ENCODE peak calls at places on chromosome 22, in four cellular contexts. K is upper lobe of right lung, T is HCT116, F is esophagus squamous epithelium. N is an unnamed sample.

GRCh38 chr22:20131856-20132685 is 467 bp downstream of the ZDHHC8 start:
- DNase-seq in K (peak; percentile 86), T (no peak), F (no peak), N (no peak)

GRCh38 chr22:29647954-29648737 is 44.7 kb downstream of the NF2 start:
- DNase-seq in K (no peak), T (no peak), F (no peak), N (no peak)

GRCh38 chr22:49307870-49308269 is 519.8 kb downstream of the BRD1 start:
- DNase-seq in K (peak; percentile 50), T (no peak), F (no peak), N (no peak)

GRCh38 chr22:47914481-47915097 is 1152.1 kb downstream of the TBC1D22A start:
- DNase-seq in K (no peak), T (no peak), F (no peak), N (no peak)

GRCh38 chr22:44585559-44586121 is 87.6 kb upstream of the RTL6 start:
- DNase-seq in K (peak; percentile 42), T (no peak), F (no peak), N (no peak)

GRCh38 chr22:23652711-23653110 is 20.6 kb upstream of the DRICH1 start:
- DNase-seq in K (no peak), T (no peak), F (no peak), N (no peak)

GRCh38 chr22:45680932-45681700 is 9.5 kb downstream of the ATXN10 start:
- DNase-seq in K (no peak), T (no peak), F (no peak), N (no peak)

GRCh38 chr22:46652930-46653331 is 32.7 kb downstream of the GRAMD4 start:
- DNase-seq in K (no peak), T (no peak), F (no peak), N (no peak)

GRCh38 chr22:49152930-49153770 is 674.5 kb downstream of the BRD1 start:
- DNase-seq in K (no peak), T (no peak), F (no peak), N (no peak)

GRCh38 chr22:28986366-28986765 is 75.3 kb downstream of the C22orf31 start:
- DNase-seq in K (no peak), T (no peak), F (no peak), N (no peak)

GRCh38 chr22:42303304-42304020 is 33.0 kb upstream of the TCF20 start:
- DNase-seq in K (no peak), T (no peak), F (no peak), N (no peak)

GRCh38 chr22:20616451-20617043 is 109.1 kb downstream of the MED15 start:
- DNase-seq in K (no peak), T (no peak), F (no peak), N (no peak)

GRCh38 chr22:47294222-47294532 is 531.7 kb downstream of the TBC1D22A start:
- DNase-seq in K (no peak), T (no peak), F (no peak), N (no peak)

GRCh38 chr22:45757068-45757467 is 85.4 kb downstream of the ATXN10 start:
- DNase-seq in K (no peak), T (no peak), F (no peak), N (no peak)

GRCh38 chr22:47012589-47013365 is 250.3 kb downstream of the TBC1D22A start:
- DNase-seq in K (peak; percentile 66), T (no peak), F (no peak), N (no peak)

GRCh38 chr22:26608129-26608528 is 9.7 kb downstream of the CRYBB1 start:
- DNase-seq in K (no peak), T (no peak), F (no peak), N (no peak)

GRCh38 chr22:26550498-26551033 is 38.3 kb upstream of the TFIP11 start:
- DNase-seq in K (peak; percentile 86), T (no peak), F (no peak), N (no peak)

GRCh38 chr22:26320469-26320868 is 108.6 kb upstream of the ASPHD2 start:
- DNase-seq in K (no peak), T (no peak), F (no peak), N (no peak)

GRCh38 chr22:31122532-31123291 is at the start of gene INPP5J:
- DNase-seq in K (peak; percentile 74), T (peak; percentile 44), F (no peak), N (no peak)

GRCh38 chr22:49965291-49966040 is 4.9 kb downstream of the PIM3 start:
- DNase-seq in K (peak; percentile 68), T (no peak), F (no peak), N (no peak)

GRCh38 chr22:20569059-20570058 is 61.9 kb downstream of the MED15 start:
- DNase-seq in K (peak; percentile 93), T (peak; percentile 78), F (no peak), N (no peak)

GRCh38 chr22:30397656-30398635 is 1.1 kb downstream of the SEC14L2 start:
- DNase-seq in K (no peak), T (no peak), F (no peak), N (no peak)

GRCh38 chr22:41504397-41504796 is 35.5 kb downstream of the ACO2 start:
- DNase-seq in K (no peak), T (no peak), F (no peak), N (no peak)

GRCh38 chr22:42686756-42687491 is 33.7 kb downstream of the A4GALT start:
- DNase-seq in K (no peak), T (no peak), F (no peak), N (no peak)

GRCh38 chr22:50526849-50527801 is 1.7 kb upstream of the SCO2 start:
- DNase-seq in K (peak; percentile 86), T (no peak), F (no peak), N (no peak)

GRCh38 chr22:45039206-45039605 is 29.4 kb upstream of the PHF21B start:
- DNase-seq in K (no peak), T (no peak), F (no peak), N (no peak)

GRCh38 chr22:38952382-38952993 is 4.9 kb upstream of the APOBEC3A start:
- DNase-seq in K (no peak), T (no peak), F (no peak), N (no peak)

GRCh38 chr22:38951734-38952133 is 5.7 kb upstream of the APOBEC3A start:
- DNase-seq in K (no peak), T (no peak), F (no peak), N (no peak)

GRCh38 chr22:38949889-38950405 is 7.5 kb upstream of the APOBEC3A start:
- DNase-seq in K (no peak), T (no peak), F (no peak), N (no peak)

GRCh38 chr22:38948181-38948940 is 9.0 kb upstream of the APOBEC3A start:
- DNase-seq in K (no peak), T (no peak), F (no peak), N (no peak)

DNA sequence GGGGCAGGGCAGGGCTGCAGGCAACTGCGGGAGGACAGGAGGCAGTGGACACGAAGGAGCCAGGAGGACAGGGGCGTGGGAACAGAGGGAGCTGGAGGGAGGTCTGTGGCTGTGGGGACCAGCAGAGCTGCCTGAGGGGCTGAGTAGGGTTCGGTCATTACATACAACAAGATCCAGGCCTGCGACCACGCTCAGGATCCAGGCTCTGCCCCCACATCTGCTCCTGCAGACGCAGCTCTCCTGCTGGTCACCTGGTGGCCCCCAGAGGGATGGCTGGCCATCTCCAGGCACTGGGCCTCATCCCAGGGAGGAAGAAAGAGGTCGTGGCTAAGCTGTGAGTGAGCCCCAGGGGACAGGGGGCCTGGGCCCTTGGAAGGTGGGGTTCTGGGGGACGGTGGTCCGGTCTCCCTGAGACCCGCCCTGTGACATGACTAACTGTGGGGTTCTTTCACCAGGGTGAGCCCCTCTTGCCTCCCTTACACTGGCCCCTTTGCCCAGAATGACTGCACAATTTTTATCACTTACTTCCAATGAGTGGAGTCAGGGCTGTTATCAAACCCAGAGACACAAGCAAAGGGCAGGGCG is 6.8 kb upstream of the APOBEC3A start:
- DNase-seq in K (no peak), T (no peak), F (no peak), N (no peak)
- TF ChIP-seq CTCF in K (no peak), T (no peak), F (no peak), N (no peak)

GRCh38 chr22:36356708-36357694 is 30.8 kb downstream of the MYH9 start:
- DNase-seq in K (no peak), T (no peak), F (no peak), N (no peak)
- H3K4me3 ChIP-seq in K (peak overlapping the region; percentile 16), T (no peak overlapping the region), F (no peak overlapping the region), N (peak overlapping the region; percentile 0)

GRCh38 chr22:38270091-38270972 is 2.5 kb downstream of the TMEM184B start:
- DNase-seq in K (no peak), T (no peak), F (no peak), N (no peak)

GRCh38 chr22:38271927-38272372 is 860 bp downstream of the TMEM184B start:
- DNase-seq in K (peak; percentile 81), T (no peak), F (no peak), N (no peak)

GRCh38 chr22:38271101-38271500 is 1.7 kb downstream of the TMEM184B start:
- DNase-seq in K (no peak), T (no peak), F (no peak), N (no peak)

GRCh38 chr22:38273135-38273761 is 438 bp upstream of the TMEM184B start:
- DNase-seq in K (no peak), T (no peak), F (no peak), N (no peak)

DNA sequence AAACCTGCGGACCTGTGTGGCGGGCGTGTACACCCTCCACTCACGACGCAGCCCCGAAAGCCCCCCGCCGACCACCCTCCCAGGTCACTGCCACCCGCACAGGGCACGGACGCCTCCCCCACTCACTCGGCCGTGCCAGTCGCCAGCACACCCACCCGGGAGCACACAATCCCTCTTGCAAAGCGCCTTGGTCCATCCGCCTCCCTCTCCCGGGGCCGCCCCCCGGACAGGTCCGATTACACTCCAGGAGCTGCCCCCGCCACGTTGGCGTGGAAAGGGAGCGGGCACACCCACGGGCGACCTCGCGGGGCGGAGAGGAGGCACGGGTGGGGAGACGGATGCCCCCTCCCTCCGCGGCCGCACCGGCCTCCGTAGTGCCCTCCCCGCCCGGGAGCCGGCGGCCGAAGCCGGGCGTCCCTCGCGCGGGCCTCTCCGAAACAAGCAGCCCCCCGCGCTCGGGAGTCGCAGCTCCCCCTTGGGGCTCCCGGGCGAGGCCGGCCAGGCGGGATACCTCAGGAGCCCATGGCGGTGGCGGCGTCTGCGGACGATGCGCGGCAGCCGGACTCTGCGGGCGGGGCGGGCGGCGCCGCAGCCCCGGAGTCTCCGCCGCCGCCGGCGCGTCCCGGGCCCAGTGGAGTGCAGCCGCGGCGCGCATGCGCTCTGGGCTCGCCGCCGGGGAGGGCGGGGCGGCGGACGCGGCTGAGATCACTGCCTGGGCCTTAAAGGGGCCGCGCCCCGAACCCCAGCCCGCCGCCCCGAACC is at the start of gene TMEM184B:
- DNase-seq in K (peak; percentile 90), T (peak; percentile 18), F (no peak), N (no peak)
- TF ChIP-seq CTCF in K (no peak), T (no peak), F (no peak), N (no peak)

GRCh38 chr22:17087176-17088131 is 2.7 kb downstream of the IL17RA start:
- DNase-seq in K (peak; percentile 30), T (no peak), F (no peak), N (peak; percentile 44)

GRCh38 chr22:17086750-17087149 is 1.9 kb downstream of the IL17RA start:
- DNase-seq in K (peak; percentile 61), T (no peak), F (no peak), N (no peak)

GRCh38 chr22:17084554-17085276 is at the start of gene IL17RA:
- DNase-seq in K (peak; percentile 96), T (peak; percentile 66), F (peak; percentile 58), N (peak; percentile 67)

GRCh38 chr22:17085277-17086091 is 684 bp downstream of the IL17RA start:
- DNase-seq in K (peak; percentile 83), T (no peak), F (no peak), N (no peak)

DNA sequence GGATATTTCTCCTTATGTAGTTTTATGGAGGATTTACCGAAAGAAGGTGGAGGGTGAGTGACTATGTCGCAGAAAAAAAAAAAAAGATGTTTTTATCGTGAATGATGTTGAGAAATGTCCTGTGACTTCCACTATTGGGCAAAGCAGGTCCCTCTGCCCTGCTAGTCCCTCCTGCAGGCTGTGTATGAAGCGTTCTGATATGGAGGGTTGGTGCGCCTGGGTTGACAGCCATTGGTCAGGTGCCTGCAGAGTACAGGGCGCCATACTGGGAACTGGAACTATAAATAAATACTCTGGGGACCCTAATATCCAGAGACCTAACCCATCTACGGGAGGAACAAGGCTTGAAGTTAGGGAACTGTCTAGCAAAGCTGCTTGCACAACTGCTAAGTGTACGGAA is 1.5 kb downstream of the IL17RA start:
- DNase-seq in K (peak; percentile 60), T (no peak), F (no peak), N (no peak)
- H3K4me3 ChIP-seq in K (peak overlapping the region; percentile 97), T (peak overlapping the region; percentile 91), F (peak overlapping the region; percentile 75), N (no peak overlapping the region)

N was measured in GM12864.